ENCODE peak calls at places on chromosomes 5 and 9, in five cellular contexts. V is stimulated activated CD4-positive, alpha-beta T cell treated with anti-CD3 and anti-CD28 coated beads, Interleukin-15, amount 100 ng/mL, for 1 hour; L is activated CD4-positive, alpha-beta T cell treated with anti-CD3 and anti-CD28 coated beads, Interleukin-2, amount 50 U/mL, for 48 hours; M is SK-N-SH; I is stimulated activated CD8-positive, alpha-beta memory T cell treated with anti-CD3 and anti-CD28 coated beads, Interleukin-7, amount 100 ng/mL, for 1 hour. R is an unnamed sample.

GRCh38 chr5:14264605-14265316 is 121.6 kb downstream of the TRIO start:
- DNase-seq in V (no peak), L (peak), M (peak), I (peak), R (peak)

GRCh38 chr5:91339053-91339710 is 43.9 kb downstream of the ARRDC3 start:
- DNase-seq in V (no peak), L (no peak), M (no peak), I (no peak), R (peak)

GRCh38 chr9:69812068-69813000 is 8.3 kb upstream of the CFAP95 start:
- DNase-seq in V (no peak), L (no peak), M (no peak), I (no peak), R (peak)

GRCh38 chr9:19637084-19637483 is 151.8 kb downstream of the SLC24A2 start:
- DNase-seq in V (no peak), L (no peak), M (no peak), I (no peak), R (no peak)

GRCh38 chr5:55855509-55855908 is 4.4 kb downstream of the IL31RA start:
- DNase-seq in V (no peak), L (no peak), M (no peak), I (no peak), R (no peak)

GRCh38 chr9:109012009-109012875 is 1.1 kb downstream of the CTNNAL1 start:
- DNase-seq in V (peak), L (peak), M (peak), I (no peak), R (peak)

GRCh38 chr9:12516031-12516430 is 177.2 kb upstream of the TYRP1 start:
- DNase-seq in V (no peak), L (no peak), M (no peak), I (no peak), R (no peak)

GRCh38 chr5:91305640-91306039 is 77.5 kb downstream of the ARRDC3 start:
- DNase-seq in V (no peak), L (no peak), M (no peak), I (no peak), R (no peak)

GRCh38 chr5:35920890-35921289 is 17.5 kb downstream of the CAPSL start:
- DNase-seq in V (no peak), L (no peak), M (peak), I (no peak), R (no peak)

GRCh38 chr9:16245756-16246440 is 624.6 kb downstream of the BNC2 start:
- DNase-seq in V (no peak), L (no peak), M (no peak), I (no peak), R (no peak)

GRCh38 chr5:159800131-159800830 is 116.0 kb upstream of the ADRA1B start:
- DNase-seq in V (no peak), L (no peak), M (no peak), I (no peak), R (no peak)

R was measured in pons.